ENCODE peak calls at places on chromosome 18, in six cellular contexts. A, Z, F, G, T and Y are unnamed samples.

GRCh38 chr18:58754544-58755068 is 83.3 kb downstream of the MALT1 start:
- DNase-seq in T (no peak), Z (no peak), G (no peak), A (no peak), F (no peak), Y (no peak)

GRCh38 chr18:3906072-3906471 is 456.1 kb downstream of the TGIF1 start:
- DNase-seq in G (no peak), T (no peak), A (no peak), Z (no peak), F (no peak), Y (no peak)

GRCh38 chr18:45926691-45927090 is 40.4 kb downstream of the EPG5 start:
- DNase-seq in Z (no peak), F (no peak), T (no peak), A (no peak), G (no peak), Y (no peak)

GRCh38 chr18:78783564-78783960 is 196.1 kb upstream of the SALL3 start:
- DNase-seq in F (no peak), Z (no peak), T (no peak), A (no peak), G (no peak), Y (no peak)

GRCh38 chr18:22676423-22676822 is 256.7 kb upstream of the RBBP8 start:
- DNase-seq in F (no peak), T (no peak), A (no peak), Z (no peak), G (no peak), Y (no peak)

GRCh38 chr18:79326413-79327198 is 69.1 kb upstream of the NFATC1 start:
- DNase-seq in T (no peak), G (no peak), Z (no peak), F (no peak), A (no peak), Y (peak)

GRCh38 chr18:6850396-6850795 is 120.9 kb downstream of the ARHGAP28 start:
- DNase-seq in T (no peak), Z (no peak), G (no peak), F (no peak), A (no peak), Y (no peak)

GRCh38 chr18:46134920-46135675 is 30.9 kb downstream of the HAUS1 start:
- DNase-seq in F (no peak), G (no peak), A (no peak), T (no peak), Z (no peak), Y (no peak)

GRCh38 chr18:79503891-79504475 is 108.3 kb downstream of the NFATC1 start:
- DNase-seq in A (no peak), Z (no peak), T (no peak), G (no peak), F (peak), Y (no peak)

GRCh38 chr18:24270937-24271380 is 126.7 kb downstream of the OSBPL1A start:
- DNase-seq in Z (no peak), A (no peak), G (no peak), T (no peak), F (no peak), Y (no peak)

GRCh38 chr18:8615397-8616025 is 6.3 kb downstream of the RAB12 start:
- DNase-seq in A (no peak), T (no peak), Z (no peak), F (no peak), G (no peak), Y (no peak)